ENCODE peak calls at places on chromosome 12, in five cellular contexts. One of them, this sample, is unnamed.

GRCh38 chr12:120024193-120024592 is 35.2 kb downstream of the BICDL1 start:
- DNase-seq in HFF-Myc: no peak
- DNase-seq in aorta: no peak
- DNase-seq in stimulated activated CD4-positive, alpha-beta T cell treated with anti-CD3 and anti-CD28 coated beads, Interleukin-1b, Interleukin-23, amount 100 ng/mL, for 4 hours: no peak
- DNase-seq in lung microvascular endothelial cell: no peak
- DNase-seq in this sample: no peak

GRCh38 chr12:84738481-84738972 is 174.1 kb downstream of the SLC6A15 start:
- DNase-seq in HFF-Myc: peak; percentile 71
- DNase-seq in aorta: no peak
- DNase-seq in stimulated activated CD4-positive, alpha-beta T cell treated with anti-CD3 and anti-CD28 coated beads, Interleukin-1b, Interleukin-23, amount 100 ng/mL, for 4 hours: no peak
- DNase-seq in lung microvascular endothelial cell: no peak
- DNase-seq in this sample: peak; percentile 20

GRCh38 chr12:92859650-92860386 is 69.3 kb downstream of the EEA1 start:
- DNase-seq in HFF-Myc: no peak
- DNase-seq in aorta: no peak
- DNase-seq in stimulated activated CD4-positive, alpha-beta T cell treated with anti-CD3 and anti-CD28 coated beads, Interleukin-1b, Interleukin-23, amount 100 ng/mL, for 4 hours: no peak
- DNase-seq in lung microvascular endothelial cell: no peak
- DNase-seq in this sample: no peak

GRCh38 chr12:2562400-2562799 is 232.4 kb upstream of the FKBP4 start:
- DNase-seq in HFF-Myc: no peak
- DNase-seq in aorta: no peak
- DNase-seq in stimulated activated CD4-positive, alpha-beta T cell treated with anti-CD3 and anti-CD28 coated beads, Interleukin-1b, Interleukin-23, amount 100 ng/mL, for 4 hours: no peak
- DNase-seq in lung microvascular endothelial cell: no peak
- DNase-seq in this sample: no peak

GRCh38 chr12:92363295-92364146 is 217.9 kb upstream of the BTG1 start:
- DNase-seq in HFF-Myc: peak; percentile 17
- DNase-seq in aorta: peak; percentile 74
- DNase-seq in stimulated activated CD4-positive, alpha-beta T cell treated with anti-CD3 and anti-CD28 coated beads, Interleukin-1b, Interleukin-23, amount 100 ng/mL, for 4 hours: no peak
- DNase-seq in lung microvascular endothelial cell: peak; percentile 21
- DNase-seq in this sample: no peak

GRCh38 chr12:93918262-93918661 is 230.1 kb upstream of the PLXNC1 start:
- DNase-seq in HFF-Myc: peak; percentile 35
- DNase-seq in aorta: peak; percentile 52
- DNase-seq in stimulated activated CD4-positive, alpha-beta T cell treated with anti-CD3 and anti-CD28 coated beads, Interleukin-1b, Interleukin-23, amount 100 ng/mL, for 4 hours: no peak
- DNase-seq in lung microvascular endothelial cell: no peak
- DNase-seq in this sample: no peak

GRCh38 chr12:114529956-114530355 is 124.0 kb upstream of the TBX5 start:
- DNase-seq in HFF-Myc: no peak
- DNase-seq in aorta: no peak
- DNase-seq in stimulated activated CD4-positive, alpha-beta T cell treated with anti-CD3 and anti-CD28 coated beads, Interleukin-1b, Interleukin-23, amount 100 ng/mL, for 4 hours: no peak
- DNase-seq in lung microvascular endothelial cell: no peak
- DNase-seq in this sample: peak; percentile 66

GRCh38 chr12:104576980-104577925 is 120.5 kb downstream of the CHST11 start:
- DNase-seq in HFF-Myc: no peak
- DNase-seq in aorta: no peak
- DNase-seq in stimulated activated CD4-positive, alpha-beta T cell treated with anti-CD3 and anti-CD28 coated beads, Interleukin-1b, Interleukin-23, amount 100 ng/mL, for 4 hours: no peak
- DNase-seq in lung microvascular endothelial cell: peak; percentile 41
- DNase-seq in this sample: no peak

GRCh38 chr12:112386726-112387125 is 4.5 kb upstream of the HECTD4 start:
- DNase-seq in HFF-Myc: no peak
- DNase-seq in aorta: no peak
- DNase-seq in stimulated activated CD4-positive, alpha-beta T cell treated with anti-CD3 and anti-CD28 coated beads, Interleukin-1b, Interleukin-23, amount 100 ng/mL, for 4 hours: no peak
- DNase-seq in lung microvascular endothelial cell: no peak
- DNase-seq in this sample: no peak

GRCh38 chr12:13992585-13992984 is 11.2 kb upstream of the GRIN2B start:
- DNase-seq in HFF-Myc: no peak
- DNase-seq in aorta: no peak
- DNase-seq in stimulated activated CD4-positive, alpha-beta T cell treated with anti-CD3 and anti-CD28 coated beads, Interleukin-1b, Interleukin-23, amount 100 ng/mL, for 4 hours: no peak
- DNase-seq in lung microvascular endothelial cell: no peak
- DNase-seq in this sample: no peak

GRCh38 chr12:32446306-32447119 is 47.2 kb downstream of the FGD4 start:
- DNase-seq in HFF-Myc: no peak
- DNase-seq in aorta: no peak
- DNase-seq in stimulated activated CD4-positive, alpha-beta T cell treated with anti-CD3 and anti-CD28 coated beads, Interleukin-1b, Interleukin-23, amount 100 ng/mL, for 4 hours: no peak
- DNase-seq in lung microvascular endothelial cell: no peak
- DNase-seq in this sample: no peak

GRCh38 chr12:42002563-42002962 is 142.1 kb downstream of the GXYLT1 start:
- DNase-seq in HFF-Myc: no peak
- DNase-seq in aorta: no peak
- DNase-seq in stimulated activated CD4-positive, alpha-beta T cell treated with anti-CD3 and anti-CD28 coated beads, Interleukin-1b, Interleukin-23, amount 100 ng/mL, for 4 hours: no peak
- DNase-seq in lung microvascular endothelial cell: no peak
- DNase-seq in this sample: no peak

GRCh38 chr12:24822121-24822899 is 126.6 kb downstream of the BCAT1 start:
- DNase-seq in HFF-Myc: no peak
- DNase-seq in aorta: no peak
- DNase-seq in stimulated activated CD4-positive, alpha-beta T cell treated with anti-CD3 and anti-CD28 coated beads, Interleukin-1b, Interleukin-23, amount 100 ng/mL, for 4 hours: no peak
- DNase-seq in lung microvascular endothelial cell: no peak
- DNase-seq in this sample: no peak

GRCh38 chr12:6285063-6285477 is 25.4 kb upstream of the PLEKHG6 start:
- DNase-seq in HFF-Myc: peak; percentile 56
- DNase-seq in aorta: no peak
- DNase-seq in stimulated activated CD4-positive, alpha-beta T cell treated with anti-CD3 and anti-CD28 coated beads, Interleukin-1b, Interleukin-23, amount 100 ng/mL, for 4 hours: peak; percentile 30
- DNase-seq in lung microvascular endothelial cell: peak; percentile 82
- DNase-seq in this sample: peak; percentile 22

GRCh38 chr12:27343255-27344000 is 10.8 kb downstream of the BMAL2 start:
- DNase-seq in HFF-Myc: peak; percentile 32
- DNase-seq in aorta: no peak
- DNase-seq in stimulated activated CD4-positive, alpha-beta T cell treated with anti-CD3 and anti-CD28 coated beads, Interleukin-1b, Interleukin-23, amount 100 ng/mL, for 4 hours: no peak
- DNase-seq in lung microvascular endothelial cell: peak; percentile 91
- DNase-seq in this sample: no peak

GRCh38 chr12:65300679-65301349 is 22.3 kb downstream of the MSRB3 start:
- DNase-seq in HFF-Myc: no peak
- DNase-seq in aorta: no peak
- DNase-seq in stimulated activated CD4-positive, alpha-beta T cell treated with anti-CD3 and anti-CD28 coated beads, Interleukin-1b, Interleukin-23, amount 100 ng/mL, for 4 hours: no peak
- DNase-seq in lung microvascular endothelial cell: peak; percentile 38
- DNase-seq in this sample: no peak

GRCh38 chr12:3556716-3557115 is 65.7 kb downstream of the PRMT8 start:
- DNase-seq in HFF-Myc: no peak
- DNase-seq in aorta: no peak
- DNase-seq in stimulated activated CD4-positive, alpha-beta T cell treated with anti-CD3 and anti-CD28 coated beads, Interleukin-1b, Interleukin-23, amount 100 ng/mL, for 4 hours: no peak
- DNase-seq in lung microvascular endothelial cell: no peak
- DNase-seq in this sample: no peak

GRCh38 chr12:109677323-109677722 is 36.3 kb upstream of the FAM222A start:
- DNase-seq in HFF-Myc: no peak
- DNase-seq in aorta: no peak
- DNase-seq in stimulated activated CD4-positive, alpha-beta T cell treated with anti-CD3 and anti-CD28 coated beads, Interleukin-1b, Interleukin-23, amount 100 ng/mL, for 4 hours: no peak
- DNase-seq in lung microvascular endothelial cell: no peak
- DNase-seq in this sample: no peak

GRCh38 chr12:108768591-108769500 is 37.5 kb upstream of the CORO1C start:
- DNase-seq in HFF-Myc: no peak
- DNase-seq in aorta: peak; percentile 68
- DNase-seq in stimulated activated CD4-positive, alpha-beta T cell treated with anti-CD3 and anti-CD28 coated beads, Interleukin-1b, Interleukin-23, amount 100 ng/mL, for 4 hours: no peak
- DNase-seq in lung microvascular endothelial cell: no peak
- DNase-seq in this sample: no peak

GRCh38 chr12:124764870-124765570 is 98.6 kb downstream of the SCARB1 start:
- DNase-seq in HFF-Myc: peak; percentile 52
- DNase-seq in aorta: no peak
- DNase-seq in stimulated activated CD4-positive, alpha-beta T cell treated with anti-CD3 and anti-CD28 coated beads, Interleukin-1b, Interleukin-23, amount 100 ng/mL, for 4 hours: no peak
- DNase-seq in lung microvascular endothelial cell: no peak
- DNase-seq in this sample: no peak

GRCh38 chr12:2960432-2960956 is 1.3 kb downstream of the TEAD4 start:
- DNase-seq in HFF-Myc: no peak
- DNase-seq in aorta: no peak
- DNase-seq in stimulated activated CD4-positive, alpha-beta T cell treated with anti-CD3 and anti-CD28 coated beads, Interleukin-1b, Interleukin-23, amount 100 ng/mL, for 4 hours: no peak
- DNase-seq in lung microvascular endothelial cell: peak; percentile 50
- DNase-seq in this sample: peak; percentile 80

GRCh38 chr12:123384318-123384993 is 524 bp downstream of the KMT5A start:
- DNase-seq in HFF-Myc: no peak
- DNase-seq in aorta: no peak
- DNase-seq in stimulated activated CD4-positive, alpha-beta T cell treated with anti-CD3 and anti-CD28 coated beads, Interleukin-1b, Interleukin-23, amount 100 ng/mL, for 4 hours: no peak
- DNase-seq in lung microvascular endothelial cell: peak; percentile 31
- DNase-seq in this sample: peak; percentile 44